ENCODE peak calls at places on chromosomes 3 and 15, in four cellular contexts. One of them, this sample, is unnamed.

GRCh38 chr3:70849911-70850699 is 537.7 kb upstream of the MDFIC2 start:
- DNase-seq in uterus: peak; percentile 44
- DNase-seq in pancreas: no peak
- DNase-seq in body of pancreas: peak; percentile 21
- DNase-seq in this sample: no peak

GRCh38 chr3:69353492-69353891 is 32.4 kb downstream of the FRMD4B start:
- DNase-seq in pancreas: no peak
- DNase-seq in uterus: peak; percentile 32
- DNase-seq in body of pancreas: peak; percentile 22
- DNase-seq in this sample: no peak

GRCh38 chr3:154904328-154904727 is 175.8 kb upstream of the MME start:
- DNase-seq in pancreas: no peak
- DNase-seq in body of pancreas: no peak
- DNase-seq in uterus: no peak
- DNase-seq in this sample: no peak

GRCh38 chr3:119257654-119258410 is 17.2 kb upstream of the B4GALT4 start:
- DNase-seq in body of pancreas: no peak
- DNase-seq in uterus: no peak
- DNase-seq in pancreas: no peak
- DNase-seq in this sample: no peak

GRCh38 chr3:122103821-122104514 is 48.8 kb downstream of the CD86 start:
- DNase-seq in pancreas: no peak
- DNase-seq in body of pancreas: no peak
- DNase-seq in uterus: no peak
- DNase-seq in this sample: no peak

GRCh38 chr3:9951962-9952805 is at the start of gene PRRT3:
- DNase-seq in pancreas: no peak
- DNase-seq in body of pancreas: peak; percentile 26
- DNase-seq in uterus: no peak
- DNase-seq in this sample: peak; percentile 29

GRCh38 chr3:162489853-162490252 is 993.2 kb downstream of the OTOL1 start:
- DNase-seq in uterus: no peak
- DNase-seq in pancreas: no peak
- DNase-seq in body of pancreas: no peak
- DNase-seq in this sample: no peak

GRCh38 chr15:29208352-29208751 is 61.3 kb downstream of the NSMCE3 start:
- DNase-seq in pancreas: no peak
- DNase-seq in body of pancreas: no peak
- DNase-seq in uterus: no peak
- DNase-seq in this sample: no peak

GRCh38 chr3:145427355-145427754 is 733.6 kb downstream of the PLOD2 start:
- DNase-seq in pancreas: no peak
- DNase-seq in uterus: no peak
- DNase-seq in body of pancreas: no peak
- DNase-seq in this sample: no peak

GRCh38 chr3:39144748-39145380 is 8.5 kb downstream of the CSRNP1 start:
- DNase-seq in uterus: no peak
- DNase-seq in pancreas: no peak
- DNase-seq in body of pancreas: no peak
- DNase-seq in this sample: no peak

GRCh38 chr3:69441028-69441427 is 55.1 kb upstream of the FRMD4B start:
- DNase-seq in pancreas: no peak
- DNase-seq in body of pancreas: no peak
- DNase-seq in uterus: no peak
- DNase-seq in this sample: no peak

GRCh38 chr3:53674582-53674981 is 171.6 kb downstream of the CHDH start:
- DNase-seq in uterus: no peak
- DNase-seq in pancreas: no peak
- DNase-seq in body of pancreas: no peak
- DNase-seq in this sample: no peak

GRCh38 chr15:63755162-63755561 is 78.6 kb downstream of the HERC1 start:
- DNase-seq in body of pancreas: no peak
- DNase-seq in uterus: no peak
- DNase-seq in pancreas: no peak
- DNase-seq in this sample: no peak

GRCh38 chr3:4935347-4935746 is 43.9 kb upstream of the BHLHE40 start:
- DNase-seq in pancreas: no peak
- DNase-seq in uterus: no peak
- DNase-seq in body of pancreas: no peak
- DNase-seq in this sample: no peak

GRCh38 chr15:46703352-46703861 is 1013.9 kb upstream of the SEMA6D start:
- DNase-seq in body of pancreas: no peak
- DNase-seq in uterus: no peak
- DNase-seq in pancreas: no peak
- DNase-seq in this sample: no peak

GRCh38 chr3:74344865-74345264 is 269.6 kb downstream of the CNTN3 start:
- DNase-seq in uterus: no peak
- DNase-seq in pancreas: no peak
- DNase-seq in body of pancreas: no peak
- DNase-seq in this sample: no peak

GRCh38 chr15:81851307-81851706 is 194.5 kb downstream of the MEX3B start:
- DNase-seq in pancreas: no peak
- DNase-seq in uterus: no peak
- DNase-seq in body of pancreas: no peak
- DNase-seq in this sample: no peak

GRCh38 chr3:29693863-29694262 is 413.0 kb downstream of the RBMS3 start:
- DNase-seq in uterus: no peak
- DNase-seq in pancreas: no peak
- DNase-seq in body of pancreas: peak; percentile 27
- DNase-seq in this sample: no peak

GRCh38 chr3:59885103-59885502 is 835.3 kb upstream of the CFAP20DC start:
- DNase-seq in body of pancreas: peak; percentile 32
- DNase-seq in uterus: no peak
- DNase-seq in pancreas: no peak
- DNase-seq in this sample: no peak

GRCh38 chr15:97259943-97260342 is 700.6 kb upstream of the ARRDC4 start:
- DNase-seq in pancreas: no peak
- DNase-seq in uterus: no peak
- DNase-seq in body of pancreas: no peak
- DNase-seq in this sample: no peak

GRCh38 chr15:82298520-82298919 is 35.9 kb downstream of the SAXO2 start:
- DNase-seq in uterus: no peak
- DNase-seq in pancreas: no peak
- DNase-seq in body of pancreas: peak; percentile 14
- DNase-seq in this sample: no peak

GRCh38 chr3:66469220-66469640 is 31.6 kb downstream of the LRIG1 start:
- DNase-seq in pancreas: no peak
- DNase-seq in body of pancreas: no peak
- DNase-seq in uterus: no peak
- DNase-seq in this sample: no peak

GRCh38 chr3:96813820-96814580 is 394 bp upstream of the EPHA6 start:
- DNase-seq in uterus: no peak
- DNase-seq in pancreas: peak; percentile 49
- DNase-seq in body of pancreas: peak; percentile 51
- DNase-seq in this sample: peak; percentile 54

GRCh38 chr15:62324382-62324781 is 159.3 kb upstream of the C2CD4B start:
- DNase-seq in uterus: no peak
- DNase-seq in pancreas: no peak
- DNase-seq in body of pancreas: no peak
- DNase-seq in this sample: no peak

GRCh38 chr3:196217307-196218154 is 1.2 kb downstream of the SLC51A start:
- DNase-seq in pancreas: no peak
- DNase-seq in body of pancreas: no peak
- DNase-seq in uterus: no peak
- DNase-seq in this sample: no peak

GRCh38 chr3:171365489-171365888 is 94.7 kb downstream of the TNIK start:
- DNase-seq in pancreas: no peak
- DNase-seq in body of pancreas: no peak
- DNase-seq in uterus: no peak
- DNase-seq in this sample: no peak

GRCh38 chr15:40421246-40422157 is 15.9 kb downstream of the IVD start:
- DNase-seq in pancreas: peak; percentile 83
- DNase-seq in body of pancreas: peak; percentile 74
- DNase-seq in uterus: peak; percentile 61
- DNase-seq in this sample: peak; percentile 47

GRCh38 chr3:183291511-183292031 is 38.5 kb downstream of the B3GNT5 start:
- DNase-seq in body of pancreas: no peak
- DNase-seq in uterus: no peak
- DNase-seq in pancreas: no peak
- DNase-seq in this sample: no peak

GRCh38 chr15:84761534-84762190 is 13.3 kb downstream of the ZNF592 start:
- DNase-seq in uterus: no peak
- DNase-seq in pancreas: no peak
- DNase-seq in body of pancreas: no peak
- DNase-seq in this sample: no peak

GRCh38 chr3:127589600-127590281 is 792 bp downstream of the TPRA1 start:
- DNase-seq in body of pancreas: peak; percentile 36
- DNase-seq in pancreas: peak; percentile 37
- DNase-seq in uterus: no peak
- DNase-seq in this sample: no peak

GRCh38 chr3:46449755-46450552 is 14.8 kb downstream of the LTF start:
- DNase-seq in body of pancreas: peak; percentile 23
- DNase-seq in uterus: no peak
- DNase-seq in pancreas: no peak
- DNase-seq in this sample: no peak

GRCh38 chr15:100224206-100225185 is 117.3 kb downstream of the ADAMTS17 start:
- DNase-seq in uterus: no peak
- DNase-seq in body of pancreas: no peak
- DNase-seq in pancreas: no peak
- DNase-seq in this sample: no peak

GRCh38 chr3:31448035-31448881 is 84.5 kb upstream of the STT3B start:
- DNase-seq in pancreas: peak; percentile 26
- DNase-seq in uterus: no peak
- DNase-seq in body of pancreas: peak; percentile 10
- DNase-seq in this sample: no peak

GRCh38 chr3:60979861-60980739 is 271.2 kb downstream of the FHIT start:
- DNase-seq in pancreas: no peak
- DNase-seq in body of pancreas: no peak
- DNase-seq in uterus: no peak
- DNase-seq in this sample: no peak

GRCh38 chr3:46578973-46579755 is 13.1 kb upstream of the LRRC2 start:
- DNase-seq in body of pancreas: no peak
- DNase-seq in uterus: no peak
- DNase-seq in pancreas: no peak
- DNase-seq in this sample: no peak

GRCh38 chr3:28716939-28717338 is 368.3 kb upstream of the AZI2 start:
- DNase-seq in uterus: no peak
- DNase-seq in pancreas: no peak
- DNase-seq in body of pancreas: no peak
- DNase-seq in this sample: no peak

GRCh38 chr3:167066977-167067843 is 312.9 kb downstream of the ZBBX start:
- DNase-seq in uterus: no peak
- DNase-seq in body of pancreas: peak; percentile 13
- DNase-seq in pancreas: peak; percentile 22
- DNase-seq in this sample: no peak

GRCh38 chr3:167067844-167068161 is 312.3 kb downstream of the ZBBX start:
- DNase-seq in pancreas: no peak
- DNase-seq in body of pancreas: no peak
- DNase-seq in uterus: no peak
- DNase-seq in this sample: no peak
- H3K27ac ChIP-seq in pancreas: no peak overlapping the region
- H3K27ac ChIP-seq in body of pancreas: no peak overlapping the region
- H3K27ac ChIP-seq in uterus: no peak overlapping the region
- H3K27ac ChIP-seq in this sample: no peak overlapping the region

GRCh38 chr15:71708052-71708432 is 102.3 kb upstream of the NR2E3 start:
- DNase-seq in pancreas: no peak
- DNase-seq in body of pancreas: no peak
- DNase-seq in uterus: peak; percentile 86
- DNase-seq in this sample: no peak
- H3K27ac ChIP-seq in pancreas: no peak overlapping the region
- H3K27ac ChIP-seq in body of pancreas: no peak overlapping the region
- H3K27ac ChIP-seq in uterus: peak overlapping the region; percentile 85
- H3K27ac ChIP-seq in this sample: peak overlapping the region; percentile 61

GRCh38 chr3:114154321-114154821 is 24.5 kb downstream of the DRD3 start:
- DNase-seq in uterus: no peak
- DNase-seq in pancreas: no peak
- DNase-seq in body of pancreas: no peak
- DNase-seq in this sample: peak; percentile 5
- H3K27ac ChIP-seq in uterus: no peak overlapping the region
- H3K27ac ChIP-seq in pancreas: no peak overlapping the region
- H3K27ac ChIP-seq in body of pancreas: no peak overlapping the region
- H3K27ac ChIP-seq in this sample: peak overlapping the region; percentile 84

DNA sequence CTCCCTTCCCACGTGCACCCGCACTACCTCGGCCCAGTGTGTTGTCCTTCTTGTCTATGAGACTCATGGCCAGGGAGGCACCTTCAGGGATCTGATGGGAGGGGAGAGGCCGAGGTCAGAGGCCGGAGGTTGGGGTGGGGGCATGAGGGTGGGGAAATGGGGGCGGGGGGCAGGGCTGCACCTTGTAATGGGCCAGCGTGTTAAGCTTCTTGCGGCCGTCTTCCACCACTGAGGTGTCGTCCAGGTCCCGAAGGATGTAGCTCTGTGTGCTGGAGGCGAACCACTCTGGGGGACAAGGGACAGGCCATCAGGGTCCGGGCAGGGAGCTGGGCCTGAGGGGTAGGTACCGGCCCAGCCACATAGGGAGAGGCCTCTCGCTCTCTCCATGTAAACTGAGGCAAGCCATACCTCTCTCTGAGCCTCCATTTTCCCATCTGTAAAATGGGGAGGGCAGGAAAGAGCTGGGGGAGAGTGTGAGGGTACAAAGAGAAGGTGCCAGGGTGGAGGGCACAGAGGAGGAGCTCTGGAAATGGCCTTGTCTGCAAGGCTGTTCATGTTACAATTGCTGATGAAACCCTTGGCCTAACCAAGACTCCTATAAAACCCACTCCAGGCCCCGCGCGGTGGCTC is 18.8 kb downstream of the H1-8 start:
- DNase-seq in body of pancreas: no peak
- DNase-seq in pancreas: no peak
- DNase-seq in uterus: no peak
- DNase-seq in this sample: no peak
- H3K27ac ChIP-seq in body of pancreas: no peak overlapping the region
- H3K27ac ChIP-seq in pancreas: no peak overlapping the region
- H3K27ac ChIP-seq in uterus: peak overlapping the region; percentile 88
- H3K27ac ChIP-seq in this sample: no peak overlapping the region

GRCh38 chr15:70474682-70475438 is 288.5 kb downstream of the UACA start:
- DNase-seq in uterus: peak; percentile 44
- DNase-seq in pancreas: no peak
- DNase-seq in body of pancreas: peak; percentile 56
- DNase-seq in this sample: no peak
- H3K27ac ChIP-seq in uterus: peak overlapping the region; percentile 51
- H3K27ac ChIP-seq in pancreas: peak overlapping the region; percentile 46
- H3K27ac ChIP-seq in body of pancreas: no peak overlapping the region
- H3K27ac ChIP-seq in this sample: no peak overlapping the region

DNA sequence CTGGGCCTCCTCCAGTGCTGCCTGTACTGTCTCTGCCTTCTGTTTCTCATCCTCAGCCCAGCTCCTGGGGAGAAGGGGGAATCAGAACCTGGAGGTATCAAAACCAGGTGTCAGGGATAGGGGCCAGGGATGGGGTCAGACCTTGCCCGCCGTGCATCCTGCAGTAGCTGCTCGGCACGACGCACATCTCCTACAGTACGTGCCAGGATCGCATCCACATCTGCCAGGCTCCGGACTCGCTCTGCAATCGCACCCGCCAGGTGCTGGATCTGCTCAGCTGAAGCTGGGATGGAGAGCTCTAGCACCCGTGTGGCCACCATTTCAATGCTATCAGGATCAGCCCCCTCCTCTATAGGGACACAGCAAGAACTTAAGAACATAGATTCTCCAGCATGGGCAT is 1.4 kb upstream of the USP19 start:
- DNase-seq in body of pancreas: no peak
- DNase-seq in uterus: no peak
- DNase-seq in pancreas: no peak
- DNase-seq in this sample: no peak
- H3K27ac ChIP-seq in body of pancreas: no peak overlapping the region
- H3K27ac ChIP-seq in uterus: no peak overlapping the region
- H3K27ac ChIP-seq in pancreas: no peak overlapping the region
- H3K27ac ChIP-seq in this sample: no peak overlapping the region

GRCh38 chr3:71873093-71873611 is 88.2 kb upstream of the PROK2 start:
- DNase-seq in uterus: no peak
- DNase-seq in pancreas: no peak
- DNase-seq in body of pancreas: no peak
- DNase-seq in this sample: no peak
- H3K27ac ChIP-seq in uterus: no peak overlapping the region
- H3K27ac ChIP-seq in pancreas: no peak overlapping the region
- H3K27ac ChIP-seq in body of pancreas: no peak overlapping the region
- H3K27ac ChIP-seq in this sample: no peak overlapping the region

This sample was measured in caudate nucleus.